ENCODE peak calls at places on chromosome 5, in six cellular contexts. A, Y, D, H, O and N are unnamed samples.

GRCh38 chr5:143345671-143346440 is 57.6 kb downstream of the NR3C1 start:
- DNase-seq in A (no peak), Y (no peak), D (no peak), H (no peak), O (no peak), N (no peak)

GRCh38 chr5:16712600-16712999 is 95.8 kb upstream of the RETREG1 start:
- DNase-seq in A (peak), Y (no peak), D (no peak), H (no peak), O (no peak), N (no peak)

GRCh38 chr5:173329370-173330150 is 1.3 kb upstream of the STC2 start:
- DNase-seq in A (no peak), Y (peak), D (no peak), H (no peak), O (no peak), N (peak)

GRCh38 chr5:160492565-160492964 is 70.9 kb downstream of the PTTG1 start:
- DNase-seq in A (no peak), Y (no peak), D (no peak), H (no peak), O (no peak), N (no peak)

GRCh38 chr5:17127743-17128231 is 89.6 kb upstream of the BASP1 start:
- DNase-seq in A (no peak), Y (no peak), D (no peak), H (no peak), O (no peak), N (no peak)

GRCh38 chr5:103228056-103228455 is 30.5 kb upstream of the MACIR start:
- DNase-seq in A (no peak), Y (no peak), D (no peak), H (no peak), O (no peak), N (no peak)

GRCh38 chr5:160486573-160486972 is 64.9 kb downstream of the PTTG1 start:
- DNase-seq in A (no peak), Y (peak), D (no peak), H (no peak), O (peak), N (peak)

GRCh38 chr5:140324834-140325195 is 21.6 kb downstream of the HBEGF start:
- DNase-seq in A (no peak), Y (no peak), D (no peak), H (no peak), O (no peak), N (no peak)

GRCh38 chr5:41240985-41241384 is 27.7 kb upstream of the C6 start:
- DNase-seq in A (no peak), Y (no peak), D (no peak), H (no peak), O (no peak), N (no peak)

GRCh38 chr5:80170117-80170535 is 85.7 kb downstream of the SERINC5 start:
- DNase-seq in A (no peak), Y (no peak), D (no peak), H (no peak), O (no peak), N (no peak)

GRCh38 chr5:96624631-96625030 is 37.5 kb upstream of the CAST start:
- DNase-seq in A (no peak), Y (no peak), D (no peak), H (no peak), O (no peak), N (no peak)

GRCh38 chr5:142871056-142871879 is 101.1 kb downstream of the ARHGAP26 start:
- DNase-seq in A (no peak), Y (no peak), D (no peak), H (no peak), O (no peak), N (no peak)

GRCh38 chr5:28580616-28581015 is 1542.2 kb upstream of the CDH9 start:
- DNase-seq in A (no peak), Y (no peak), D (no peak), H (no peak), O (no peak), N (no peak)

GRCh38 chr5:170262061-170262764 is 29.4 kb downstream of the C5orf58 start:
- DNase-seq in A (no peak), Y (no peak), D (no peak), H (no peak), O (peak), N (peak)

GRCh38 chr5:31291323-31291854 is 97.9 kb downstream of the CDH6 start:
- DNase-seq in A (no peak), Y (no peak), D (no peak), H (no peak), O (no peak), N (no peak)

GRCh38 chr5:78162253-78162862 is 132.1 kb downstream of the AP3B1 start:
- DNase-seq in A (peak), Y (no peak), D (no peak), H (no peak), O (no peak), N (no peak)

GRCh38 chr5:39219433-39219832 is at the start of gene FYB1:
- DNase-seq in A (no peak), Y (no peak), D (no peak), H (no peak), O (no peak), N (no peak)

GRCh38 chr5:79850316-79850822 is 140.7 kb downstream of the MTX3 start:
- DNase-seq in A (no peak), Y (no peak), D (no peak), H (no peak), O (no peak), N (no peak)

GRCh38 chr5:103424008-103424407 is 138.6 kb downstream of the NUDT12 start:
- DNase-seq in A (no peak), Y (no peak), D (no peak), H (no peak), O (no peak), N (no peak)

GRCh38 chr5:87541033-87541432 is 128.3 kb upstream of the CCNH start:
- DNase-seq in A (peak), Y (no peak), D (peak), H (no peak), O (no peak), N (no peak)

GRCh38 chr5:126015244-126016054 is 407.8 kb upstream of the GRAMD2B start:
- DNase-seq in A (peak), Y (no peak), D (no peak), H (no peak), O (no peak), N (no peak)

GRCh38 chr5:141958113-141958512 is at the start of gene PCDH12:
- DNase-seq in A (no peak), Y (peak), D (no peak), H (no peak), O (peak), N (peak)

GRCh38 chr5:75706775-75707174 is 10.5 kb downstream of the POC5 start:
- DNase-seq in A (no peak), Y (no peak), D (no peak), H (no peak), O (no peak), N (no peak)

GRCh38 chr5:116480894-116481510 is 93.6 kb downstream of the SEMA6A start:
- DNase-seq in A (no peak), Y (no peak), D (no peak), H (no peak), O (no peak), N (no peak)

GRCh38 chr5:123512631-123513461 is 869 bp downstream of the CSNK1G3 start:
- DNase-seq in A (no peak), Y (peak), D (no peak), H (no peak), O (peak), N (peak)

GRCh38 chr5:124647393-124647792 is 99.0 kb downstream of the ZNF608 start:
- DNase-seq in A (no peak), Y (no peak), D (no peak), H (no peak), O (no peak), N (no peak)

GRCh38 chr5:164094321-164094720 is 588.9 kb downstream of the MAT2B start:
- DNase-seq in A (no peak), Y (no peak), D (no peak), H (no peak), O (no peak), N (no peak)

GRCh38 chr5:71788794-71789193 is 69.7 kb downstream of the CARTPT start:
- DNase-seq in A (no peak), Y (no peak), D (no peak), H (no peak), O (no peak), N (no peak)

GRCh38 chr5:658103-658502 is 35.0 kb downstream of the TPPP start:
- DNase-seq in A (no peak), Y (no peak), D (no peak), H (no peak), O (no peak), N (no peak)

GRCh38 chr5:149172261-149172660 is 31.0 kb downstream of the ABLIM3 start:
- DNase-seq in A (no peak), Y (peak), D (no peak), H (peak), O (no peak), N (peak)

GRCh38 chr5:136375920-136376319 is 10.6 kb upstream of the TRPC7 start:
- DNase-seq in A (no peak), Y (no peak), D (no peak), H (no peak), O (no peak), N (no peak)

GRCh38 chr5:151620463-151620844 is 29.3 kb upstream of the FAT2 start:
- DNase-seq in A (no peak), Y (no peak), D (no peak), H (no peak), O (no peak), N (no peak)

GRCh38 chr5:2681476-2681875 is 70.0 kb downstream of the IRX2 start:
- DNase-seq in A (no peak), Y (no peak), D (no peak), H (no peak), O (no peak), N (no peak)

GRCh38 chr5:148514344-148514743 is 130.6 kb downstream of the FBXO38 start:
- DNase-seq in A (no peak), Y (no peak), D (no peak), H (no peak), O (no peak), N (no peak)

GRCh38 chr5:169354921-169355320 is 54.0 kb upstream of the SLIT3 start:
- DNase-seq in A (no peak), Y (no peak), D (no peak), H (peak), O (no peak), N (no peak)

GRCh38 chr5:80198399-80198798 is 57.4 kb downstream of the SERINC5 start:
- DNase-seq in A (no peak), Y (no peak), D (no peak), H (no peak), O (peak), N (no peak)

GRCh38 chr5:179278119-179278518 is 67.1 kb downstream of the ADAMTS2 start:
- DNase-seq in A (no peak), Y (no peak), D (no peak), H (no peak), O (no peak), N (no peak)

GRCh38 chr5:1138445-1139207 is 26.8 kb upstream of the SLC12A7 start:
- DNase-seq in A (no peak), Y (no peak), D (no peak), H (no peak), O (no peak), N (no peak)

GRCh38 chr5:127804886-127805426 is 101.8 kb downstream of the CCDC192 start:
- DNase-seq in A (no peak), Y (no peak), D (no peak), H (no peak), O (no peak), N (no peak)